ENCODE peak calls at places on chromosome 7, in eight cellular contexts. G is HCT116, C is SK-N-SH, T is A549, M is GM23338, R is HepG2, I is K562, N is GM12878. U is an unnamed sample.

GRCh38 chr7:92722541-92722940 is 113.8 kb downstream of the CDK6 start:
- DNase-seq in G (no peak), C (no peak), T (no peak), M (no peak), R (no peak), I (no peak), N (no peak), U (no peak)

GRCh38 chr7:32785365-32785764 is 106.2 kb downstream of the KBTBD2 start:
- DNase-seq in G (no peak), C (no peak), T (no peak), M (peak; percentile 23), R (no peak), I (no peak), N (no peak), U (no peak)

GRCh38 chr7:95723583-95724180 is 48.7 kb upstream of the DYNC1I1 start:
- DNase-seq in G (peak; percentile 51), C (peak; percentile 72), T (peak; percentile 51), M (peak; percentile 77), R (peak; percentile 53), I (peak; percentile 18), N (peak; percentile 11), U (peak; percentile 45)

GRCh38 chr7:676246-676971 is 50.1 kb upstream of the DNAAF5 start:
- DNase-seq in G (no peak), C (no peak), T (no peak), M (no peak), R (no peak), I (no peak), N (no peak), U (no peak)

GRCh38 chr7:98997836-98998235 is 119.5 kb downstream of the TRRAP start:
- DNase-seq in G (no peak), C (no peak), T (no peak), M (no peak), R (no peak), I (no peak), N (no peak), U (no peak)

GRCh38 chr7:159030490-159031134 is 114.1 kb downstream of the VIPR2 start:
- DNase-seq in G (peak; percentile 27), C (peak; percentile 97), T (peak; percentile 83), M (peak; percentile 90), R (peak; percentile 46), I (peak; percentile 90), N (no peak), U (no peak)

GRCh38 chr7:127189074-127189473 is 63.7 kb downstream of the GRM8 start:
- DNase-seq in G (no peak), C (no peak), T (no peak), M (no peak), R (no peak), I (no peak), N (no peak), U (peak; percentile 12)

GRCh38 chr7:104878577-104878976 is 135.4 kb upstream of the KMT2E start:
- DNase-seq in G (no peak), C (no peak), T (no peak), M (no peak), R (no peak), I (no peak), N (peak; percentile 65), U (no peak)

GRCh38 chr7:36400606-36401005 is 10.9 kb downstream of the ANLN start:
- DNase-seq in G (no peak), C (no peak), T (no peak), M (peak; percentile 10), R (no peak), I (no peak), N (no peak), U (no peak)

GRCh38 chr7:30226593-30227268 is 57.7 kb upstream of the ZNRF2 start:
- DNase-seq in G (peak; percentile 63), C (peak; percentile 47), T (peak; percentile 58), M (peak; percentile 84), R (peak; percentile 73), I (no peak), N (no peak), U (no peak)

GRCh38 chr7:6246257-6246917 is 26.0 kb downstream of the CYTH3 start:
- DNase-seq in G (no peak), C (no peak), T (no peak), M (no peak), R (no peak), I (no peak), N (no peak), U (no peak)

GRCh38 chr7:159008417-159008816 is 136.2 kb downstream of the VIPR2 start:
- DNase-seq in G (no peak), C (no peak), T (no peak), M (no peak), R (no peak), I (no peak), N (no peak), U (no peak)

GRCh38 chr7:55254596-55255500 is 110.3 kb upstream of the LANCL2 start:
- DNase-seq in G (peak; percentile 31), C (peak; percentile 100), T (peak; percentile 89), M (peak; percentile 86), R (peak; percentile 36), I (peak; percentile 94), N (no peak), U (peak; percentile 33)

GRCh38 chr7:139976838-139977656 is 85.7 kb downstream of the PARP12 start:
- DNase-seq in G (no peak), C (no peak), T (no peak), M (no peak), R (peak; percentile 15), I (peak; percentile 54), N (no peak), U (no peak)
- TF ChIP-seq REST in G (no peak), C (no peak), T (no peak), M (no peak), R (no peak), I (peak; percentile 47), N (no peak), U (no peak)

GRCh38 chr7:20244334-20244733 is 27.1 kb upstream of the MACC1 start:
- DNase-seq in G (no peak), C (no peak), T (no peak), M (no peak), R (no peak), I (no peak), N (no peak), U (no peak)

GRCh38 chr7:20238268-20238753 is 21.1 kb upstream of the MACC1 start:
- DNase-seq in G (no peak), C (no peak), T (no peak), M (no peak), R (no peak), I (no peak), N (no peak), U (no peak)

GRCh38 chr7:20238754-20239324 is 21.7 kb upstream of the MACC1 start:
- DNase-seq in G (no peak), C (no peak), T (no peak), M (no peak), R (no peak), I (peak; percentile 55), N (peak; percentile 98), U (no peak)

GRCh38 chr7:20240080-20240926 is 23.1 kb upstream of the MACC1 start:
- DNase-seq in G (no peak), C (no peak), T (no peak), M (no peak), R (no peak), I (no peak), N (peak; percentile 91), U (no peak)

DNA sequence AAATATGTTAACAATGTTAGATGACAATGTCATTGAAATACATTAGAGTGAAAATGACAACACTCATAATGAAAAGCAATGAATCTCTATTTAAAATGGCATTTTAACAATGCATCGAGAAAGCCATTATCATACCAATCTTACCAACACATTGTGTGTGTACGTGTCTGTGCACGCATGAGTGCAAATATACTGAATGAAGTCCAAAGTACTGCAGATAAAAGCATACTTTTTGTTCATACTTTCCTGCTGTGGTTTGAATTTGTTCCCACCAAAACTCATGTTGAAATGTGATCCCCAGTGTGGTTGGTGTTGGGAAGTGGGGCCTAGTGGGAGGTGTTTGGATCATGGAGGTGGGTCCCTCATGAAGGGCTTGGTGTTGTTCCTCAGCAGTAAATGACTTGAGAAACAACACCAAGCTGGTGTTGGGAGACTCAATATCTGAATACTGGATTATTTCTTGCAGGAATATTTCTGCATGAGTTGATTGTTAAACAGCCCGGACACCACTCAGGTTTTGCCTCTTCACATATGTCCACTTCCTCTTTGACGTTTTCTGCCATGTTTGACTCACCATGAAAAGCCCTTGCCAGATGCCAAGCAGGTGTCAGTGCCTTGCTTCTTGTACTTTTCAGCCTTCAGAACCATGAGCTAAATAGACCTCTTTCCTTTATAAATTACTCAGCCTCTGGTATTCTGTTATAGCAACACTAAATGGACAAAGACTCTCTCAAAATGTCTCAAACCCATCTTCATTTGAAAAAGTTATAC is 24.5 kb upstream of the MACC1 start:
- DNase-seq in G (no peak), C (no peak), T (no peak), M (no peak), R (peak; percentile 20), I (no peak), N (peak; percentile 68), U (no peak)
- TF ChIP-seq REST in G (no peak), C (no peak), T (no peak), M (no peak), R (no peak), I (no peak), N (no peak), U (no peak)

DNA sequence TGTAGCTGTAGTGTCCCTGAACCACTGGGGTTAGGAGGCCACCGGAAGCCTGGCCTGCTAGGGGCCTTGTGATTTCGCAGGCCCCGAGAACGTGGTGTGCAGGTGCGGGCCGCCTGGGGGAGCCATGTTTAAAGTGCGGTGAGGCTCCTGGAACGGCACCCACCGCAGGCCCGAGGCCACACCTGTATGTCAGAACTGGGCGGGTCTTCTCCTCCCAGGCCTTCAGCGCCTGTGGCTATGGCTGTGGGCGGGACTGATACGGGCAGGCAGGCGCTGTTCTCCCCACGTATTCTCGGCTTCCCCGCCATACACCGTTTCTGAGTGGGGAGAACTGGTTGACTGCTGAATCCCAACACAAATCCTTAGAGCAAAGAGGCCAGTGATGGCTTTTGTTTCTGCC is 74.8 kb downstream of the DNAJB6 start:
- DNase-seq in G (no peak), C (peak; percentile 43), T (no peak), M (peak; percentile 85), R (no peak), I (peak; percentile 84), N (no peak), U (no peak)
- TF ChIP-seq REST in G (no peak), C (no peak), T (no peak), M (no peak), R (no peak), I (no peak), N (no peak), U (no peak)

GRCh38 chr7:107838816-107839584 is 36.0 kb upstream of the SLC26A3 start:
- DNase-seq in G (no peak), C (no peak), T (no peak), M (no peak), R (no peak), I (no peak), N (no peak), U (no peak)

GRCh38 chr7:107834401-107834800 is 31.4 kb upstream of the SLC26A3 start:
- DNase-seq in G (no peak), C (no peak), T (no peak), M (no peak), R (no peak), I (no peak), N (no peak), U (no peak)

GRCh38 chr7:107837145-107837512 is 34.1 kb upstream of the SLC26A3 start:
- DNase-seq in G (no peak), C (no peak), T (no peak), M (no peak), R (no peak), I (no peak), N (no peak), U (no peak)

GRCh38 chr7:107836237-107837144 is 33.5 kb upstream of the SLC26A3 start:
- DNase-seq in G (peak; percentile 31), C (peak; percentile 53), T (no peak), M (no peak), R (no peak), I (peak; percentile 76), N (no peak), U (no peak)

GRCh38 chr7:107838024-107838423 is 35.0 kb upstream of the SLC26A3 start:
- DNase-seq in G (no peak), C (no peak), T (no peak), M (no peak), R (no peak), I (no peak), N (no peak), U (no peak)
- TF ChIP-seq REST in G (no peak), C (no peak), T (no peak), M (no peak), R (no peak), I (no peak), N (no peak), U (no peak)

U was measured in Panc1.